ENCODE peak calls at places on chromosomes 13 and 19, in five cellular contexts. I is stimulated activated CD8-positive, alpha-beta memory T cell treated with anti-CD3 and anti-CD28 coated beads, Interleukin-15, amount 100 ng/mL, for 1 hour; R is H54; Q is foreskin fibroblast; J is NCI-H1105 treated with DMSO at 0.1 percent for 48 hours. G is an unnamed sample.
A peak's percentile ranks its signal among the peaks of the same experiment; 100 is the strongest.

GRCh38 chr19:42086770-42087550 is 11.0 kb downstream of the ZNF574 start:
- DNase-seq in I (no peak), R (no peak), Q (no peak), J (no peak), G (no peak)

GRCh38 chr13:98123176-98123575 is 19.7 kb upstream of the FARP1 start:
- DNase-seq in I (no peak), R (no peak), Q (no peak), J (no peak), G (no peak)

GRCh38 chr13:34942732-34943674 is 933 bp downstream of the NBEA start:
- DNase-seq in I (no peak), R (peak; percentile 2), Q (no peak), J (peak; percentile 28), G (peak; percentile 4)

GRCh38 chr13:27211771-27212364 is 39.5 kb upstream of the RPL21 start:
- DNase-seq in I (no peak), R (no peak), Q (peak; percentile 76), J (no peak), G (no peak)

GRCh38 chr19:3722443-3723109 is 14.4 kb downstream of the TJP3 start:
- DNase-seq in I (no peak), R (no peak), Q (no peak), J (no peak), G (no peak)

GRCh38 chr13:25575562-25575961 is 203.8 kb downstream of the ATP8A2 start:
- DNase-seq in I (no peak), R (no peak), Q (no peak), J (no peak), G (no peak)

GRCh38 chr13:51154029-51154555 is 43.0 kb upstream of the C13orf42 start:
- DNase-seq in I (no peak), R (no peak), Q (peak; percentile 10), J (no peak), G (peak; percentile 32)

GRCh38 chr19:57302020-57302465 is 18.2 kb upstream of the ZNF543 start:
- DNase-seq in I (no peak), R (peak; percentile 91), Q (peak; percentile 94), J (no peak), G (peak; percentile 81)

GRCh38 chr13:59208405-59209195 is 955.1 kb downstream of the DIAPH3 start:
- DNase-seq in I (no peak), R (no peak), Q (no peak), J (no peak), G (no peak)

GRCh38 chr19:45768644-45769053 is 403 bp downstream of the SIX5 start:
- DNase-seq in I (no peak), R (peak; percentile 40), Q (peak; percentile 35), J (peak; percentile 23), G (peak; percentile 57)

GRCh38 chr19:461664-462551 is 1.1 kb upstream of the SHC2 start:
- DNase-seq in I (no peak), R (no peak), Q (no peak), J (peak; percentile 67), G (no peak)

GRCh38 chr19:13790354-13790753 is 4.9 kb upstream of the ZSWIM4 start:
- DNase-seq in I (no peak), R (no peak), Q (no peak), J (no peak), G (no peak)

GRCh38 chr19:46787331-46788100 is 878 bp downstream of the SLC1A5 start:
- DNase-seq in I (no peak), R (no peak), Q (peak; percentile 66), J (peak; percentile 45), G (peak; percentile 74)

GRCh38 chr19:40348961-40349507 is 539 bp downstream of the PLD3 start:
- DNase-seq in I (no peak), R (no peak), Q (peak; percentile 57), J (peak; percentile 23), G (peak; percentile 62)

GRCh38 chr19:51318687-51319675 is 7.5 kb downstream of the IGLON5 start:
- DNase-seq in I (no peak), R (no peak), Q (no peak), J (no peak), G (no peak)

GRCh38 chr13:66469745-66470144 is 760.4 kb downstream of the PCDH9 start:
- DNase-seq in I (no peak), R (no peak), Q (no peak), J (no peak), G (no peak)

GRCh38 chr19:34300962-34301361 is 46.6 kb downstream of the GARRE1 start:
- DNase-seq in I (no peak), R (no peak), Q (no peak), J (no peak), G (no peak)

GRCh38 chr13:23567792-23568480 is 2.3 kb upstream of the TNFRSF19 start:
- DNase-seq in I (no peak), R (no peak), Q (no peak), J (no peak), G (no peak)

GRCh38 chr13:98613591-98613990 is 36.7 kb upstream of the STK24 start:
- DNase-seq in I (no peak), R (no peak), Q (no peak), J (no peak), G (no peak)

GRCh38 chr19:40396886-40397567 is 7.0 kb upstream of the HIPK4 start:
- DNase-seq in I (no peak), R (no peak), Q (no peak), J (no peak), G (no peak)

GRCh38 chr13:24875566-24875965 is 111.6 kb downstream of the RNF17 start:
- DNase-seq in I (no peak), R (no peak), Q (no peak), J (no peak), G (no peak)

GRCh38 chr13:47433461-47434005 is 536.7 kb upstream of the HTR2A start:
- DNase-seq in I (no peak), R (no peak), Q (no peak), J (no peak), G (no peak)

GRCh38 chr19:872266-872951 is 12.9 kb downstream of the CFD start:
- DNase-seq in I (peak; percentile 63), R (peak; percentile 92), Q (peak; percentile 22), J (peak; percentile 65), G (no peak)

GRCh38 chr13:110702591-110703526 is 3.1 kb downstream of the CARS2 start:
- DNase-seq in I (no peak), R (no peak), Q (no peak), J (no peak), G (peak; percentile 49)

GRCh38 chr13:28637714-28638355 is 21.1 kb upstream of the POMP start:
- DNase-seq in I (no peak), R (no peak), Q (no peak), J (no peak), G (no peak)

GRCh38 chr19:7395360-7395781 is 46.6 kb downstream of the ARHGEF18 start:
- DNase-seq in I (no peak), R (no peak), Q (no peak), J (no peak), G (peak; percentile 37)

GRCh38 chr13:22744688-22745452 is 435.9 kb upstream of the SGCG start:
- DNase-seq in I (no peak), R (no peak), Q (no peak), J (no peak), G (no peak)

GRCh38 chr19:30350995-30351394 is 21.2 kb upstream of the ZNF536 start:
- DNase-seq in I (no peak), R (no peak), Q (no peak), J (no peak), G (no peak)

GRCh38 chr13:62473190-62473943 is 1057.7 kb upstream of the PCDH20 start:
- DNase-seq in I (no peak), R (no peak), Q (no peak), J (no peak), G (no peak)

GRCh38 chr13:39144941-39145533 is 106.8 kb downstream of the NHLRC3 start:
- DNase-seq in I (no peak), R (peak; percentile 5), Q (peak; percentile 39), J (peak; percentile 23), G (peak; percentile 51)

GRCh38 chr19:17530586-17530985 is 19.1 kb downstream of the PGLS start:
- DNase-seq in I (no peak), R (no peak), Q (no peak), J (no peak), G (no peak)

GRCh38 chr13:39073983-39074382 is 35.7 kb downstream of the NHLRC3 start:
- DNase-seq in I (no peak), R (no peak), Q (no peak), J (no peak), G (no peak)

GRCh38 chr13:51643114-51643881 is 59.0 kb downstream of the WDFY2 start:
- DNase-seq in I (no peak), R (peak; percentile 27), Q (peak; percentile 96), J (no peak), G (peak; percentile 65)

GRCh38 chr19:45340232-45340898 is at the start of gene KLC3:
- DNase-seq in I (no peak), R (no peak), Q (no peak), J (peak; percentile 44), G (no peak)

GRCh38 chr13:40613192-40613818 is 53.1 kb downstream of the FOXO1 start:
- DNase-seq in I (peak; percentile 14), R (no peak), Q (no peak), J (no peak), G (no peak)

GRCh38 chr13:60577761-60578160 is 180.7 kb downstream of the TDRD3 start:
- DNase-seq in I (no peak), R (no peak), Q (no peak), J (no peak), G (no peak)